ENCODE peak calls at places on chromosomes 12 and 14, in four cellular contexts. One of them, this sample, is unnamed.

GRCh38 chr12:52168019-52168717 is 23.6 kb downstream of the KRT80 start:
- DNase-seq in GM03348: no peak
- DNase-seq in HepG2: peak
- DNase-seq in GM12865: peak
- DNase-seq in this sample: peak

GRCh38 chr14:87111741-87112140 is 881.2 kb downstream of the GALC start:
- DNase-seq in GM12865: no peak
- DNase-seq in HepG2: no peak
- DNase-seq in GM03348: no peak
- DNase-seq in this sample: no peak

GRCh38 chr12:26748412-26748740 is 84.6 kb downstream of the ITPR2 start:
- DNase-seq in GM12865: no peak
- DNase-seq in GM03348: peak
- DNase-seq in HepG2: no peak
- DNase-seq in this sample: no peak

GRCh38 chr12:39227218-39227617 is 215.7 kb downstream of the KIF21A start:
- DNase-seq in GM03348: no peak
- DNase-seq in GM12865: no peak
- DNase-seq in HepG2: no peak
- DNase-seq in this sample: no peak

GRCh38 chr14:68951051-68951797 is 27.9 kb downstream of the ACTN1 start:
- DNase-seq in GM12865: no peak
- DNase-seq in GM03348: peak
- DNase-seq in HepG2: no peak
- DNase-seq in this sample: peak

GRCh38 chr12:29990971-29991370 is 207.2 kb upstream of the TMTC1 start:
- DNase-seq in HepG2: no peak
- DNase-seq in GM03348: no peak
- DNase-seq in GM12865: no peak
- DNase-seq in this sample: no peak

GRCh38 chr12:94149781-94150482 is 1.6 kb downstream of the PLXNC1 start:
- DNase-seq in HepG2: no peak
- DNase-seq in GM12865: peak
- DNase-seq in GM03348: no peak
- DNase-seq in this sample: peak

GRCh38 chr12:58925733-58926113 is 5.4 kb upstream of the LRIG3 start:
- DNase-seq in HepG2: no peak
- DNase-seq in GM12865: no peak
- DNase-seq in GM03348: no peak
- DNase-seq in this sample: no peak

GRCh38 chr14:28102814-28103213 is 663.8 kb upstream of the FOXG1 start:
- DNase-seq in HepG2: no peak
- DNase-seq in GM12865: no peak
- DNase-seq in GM03348: no peak
- DNase-seq in this sample: no peak

GRCh38 chr12:104137902-104138746 is at the start of gene NFYB:
- DNase-seq in GM12865: peak
- DNase-seq in HepG2: peak
- DNase-seq in GM03348: peak
- DNase-seq in this sample: peak

GRCh38 chr14:105042813-105043212 is 21.9 kb upstream of the CDCA4 start:
- DNase-seq in HepG2: no peak
- DNase-seq in GM12865: no peak
- DNase-seq in GM03348: no peak
- DNase-seq in this sample: no peak

GRCh38 chr14:69325086-69325485 is 65.1 kb downstream of the GALNT16 start:
- DNase-seq in HepG2: no peak
- DNase-seq in GM03348: no peak
- DNase-seq in GM12865: no peak
- DNase-seq in this sample: no peak

GRCh38 chr12:56719056-56719455 is 6.0 kb downstream of the NACA start:
- DNase-seq in GM03348: no peak
- DNase-seq in GM12865: no peak
- DNase-seq in HepG2: no peak
- DNase-seq in this sample: no peak

GRCh38 chr14:29982993-29983392 is 55.3 kb upstream of the PRKD1 start:
- DNase-seq in HepG2: no peak
- DNase-seq in GM12865: no peak
- DNase-seq in GM03348: no peak
- DNase-seq in this sample: no peak

GRCh38 chr12:100403446-100403845 is 46.6 kb downstream of the SLC17A8 start:
- DNase-seq in HepG2: no peak
- DNase-seq in GM03348: no peak
- DNase-seq in GM12865: no peak
- DNase-seq in this sample: peak

This sample was measured in hepatocyte.